ENCODE peak calls at places on chromosomes 4 and X, in six cellular contexts. One of them, this sample, is unnamed.

GRCh38 chr4:57550143-57550542 is 440.0 kb upstream of the IGFBP7 start:
- DNase-seq in NAMALWA: no peak
- DNase-seq in AML-193: no peak
- DNase-seq in bronchial epithelial cell: no peak
- DNase-seq in NCI-H774: peak
- DNase-seq in NCI-H1105: no peak
- DNase-seq in this sample: no peak

GRCh38 chr4:130640583-130640982 is 1544.6 kb downstream of the C4orf33 start:
- DNase-seq in NAMALWA: no peak
- DNase-seq in bronchial epithelial cell: no peak
- DNase-seq in NCI-H1105: no peak
- DNase-seq in NCI-H774: no peak
- DNase-seq in AML-193: no peak
- DNase-seq in this sample: peak

GRCh38 chrX:119041175-119041574 is 31.6 kb upstream of the CT47C1 start:
- DNase-seq in bronchial epithelial cell: peak
- DNase-seq in NAMALWA: no peak
- DNase-seq in NCI-H1105: no peak
- DNase-seq in AML-193: no peak
- DNase-seq in NCI-H774: no peak
- DNase-seq in this sample: no peak

GRCh38 chrX:100328342-100328741 is 81.7 kb downstream of the PCDH19 start:
- DNase-seq in NAMALWA: no peak
- DNase-seq in NCI-H1105: peak
- DNase-seq in NCI-H774: no peak
- DNase-seq in AML-193: no peak
- DNase-seq in bronchial epithelial cell: no peak
- DNase-seq in this sample: no peak

GRCh38 chr4:85842540-85842939 is 367.6 kb downstream of the ARHGAP24 start:
- DNase-seq in bronchial epithelial cell: no peak
- DNase-seq in NCI-H1105: no peak
- DNase-seq in NCI-H774: no peak
- DNase-seq in NAMALWA: peak
- DNase-seq in AML-193: peak
- DNase-seq in this sample: no peak

GRCh38 chr4:29423836-29424721 is 1296.1 kb upstream of the PCDH7 start:
- DNase-seq in NAMALWA: no peak
- DNase-seq in NCI-H774: no peak
- DNase-seq in NCI-H1105: no peak
- DNase-seq in bronchial epithelial cell: peak
- DNase-seq in AML-193: no peak
- DNase-seq in this sample: no peak

GRCh38 chr4:184386271-184386781 is 88.0 kb downstream of the IRF2 start:
- DNase-seq in NAMALWA: no peak
- DNase-seq in NCI-H774: no peak
- DNase-seq in NCI-H1105: no peak
- DNase-seq in bronchial epithelial cell: no peak
- DNase-seq in AML-193: no peak
- DNase-seq in this sample: no peak

GRCh38 chr4:76251448-76252270 is at the start of gene FAM47E:
- DNase-seq in NCI-H774: peak
- DNase-seq in AML-193: no peak
- DNase-seq in NCI-H1105: peak
- DNase-seq in bronchial epithelial cell: peak
- DNase-seq in NAMALWA: no peak
- DNase-seq in this sample: peak

GRCh38 chrX:124938715-124939114 is 381.0 kb upstream of the TEX13C start:
- DNase-seq in NAMALWA: no peak
- DNase-seq in bronchial epithelial cell: no peak
- DNase-seq in AML-193: no peak
- DNase-seq in NCI-H1105: no peak
- DNase-seq in NCI-H774: no peak
- DNase-seq in this sample: no peak

GRCh38 chr4:97123573-97123972 is 1019.7 kb downstream of the STPG2 start:
- DNase-seq in bronchial epithelial cell: no peak
- DNase-seq in AML-193: no peak
- DNase-seq in NCI-H774: peak
- DNase-seq in NAMALWA: no peak
- DNase-seq in NCI-H1105: peak
- DNase-seq in this sample: peak

GRCh38 chr4:76233967-76234678 is 17.4 kb upstream of the FAM47E start:
- DNase-seq in NCI-H1105: no peak
- DNase-seq in bronchial epithelial cell: no peak
- DNase-seq in NCI-H774: no peak
- DNase-seq in NAMALWA: no peak
- DNase-seq in AML-193: no peak
- DNase-seq in this sample: no peak

GRCh38 chr4:156805696-156806095 is 165.9 kb downstream of the PDGFC start:
- DNase-seq in bronchial epithelial cell: peak
- DNase-seq in NCI-H774: no peak
- DNase-seq in NCI-H1105: peak
- DNase-seq in NAMALWA: no peak
- DNase-seq in AML-193: no peak
- DNase-seq in this sample: no peak

GRCh38 chr4:9898596-9899345 is 117.3 kb downstream of the DRD5 start:
- DNase-seq in bronchial epithelial cell: peak
- DNase-seq in AML-193: peak
- DNase-seq in NAMALWA: peak
- DNase-seq in NCI-H1105: no peak
- DNase-seq in NCI-H774: no peak
- DNase-seq in this sample: no peak

GRCh38 chr4:89111833-89112563 is 665 bp downstream of the TIGD2 start:
- DNase-seq in AML-193: peak
- DNase-seq in NAMALWA: peak
- DNase-seq in NCI-H1105: peak
- DNase-seq in NCI-H774: no peak
- DNase-seq in bronchial epithelial cell: peak
- DNase-seq in this sample: no peak

GRCh38 chr4:8644461-8644891 is 51.9 kb downstream of the CPZ start:
- DNase-seq in NCI-H1105: no peak
- DNase-seq in NAMALWA: no peak
- DNase-seq in AML-193: no peak
- DNase-seq in bronchial epithelial cell: no peak
- DNase-seq in NCI-H774: no peak
- DNase-seq in this sample: no peak

GRCh38 chr4:31334086-31334910 is 614.1 kb downstream of the PCDH7 start:
- DNase-seq in NCI-H774: no peak
- DNase-seq in NAMALWA: no peak
- DNase-seq in NCI-H1105: no peak
- DNase-seq in AML-193: no peak
- DNase-seq in bronchial epithelial cell: no peak
- DNase-seq in this sample: no peak

GRCh38 chrX:124234348-124234747 is 98.1 kb upstream of the TEX13D start:
- DNase-seq in NCI-H774: no peak
- DNase-seq in AML-193: no peak
- DNase-seq in bronchial epithelial cell: no peak
- DNase-seq in NCI-H1105: no peak
- DNase-seq in NAMALWA: no peak
- DNase-seq in this sample: no peak

GRCh38 chr4:123361195-123361861 is 35.3 kb upstream of the SPRY1 start:
- DNase-seq in AML-193: no peak
- DNase-seq in NCI-H774: no peak
- DNase-seq in NCI-H1105: no peak
- DNase-seq in NAMALWA: no peak
- DNase-seq in bronchial epithelial cell: peak
- DNase-seq in this sample: no peak

GRCh38 chr4:140423106-140423505 is 4.3 kb downstream of the CLGN start:
- DNase-seq in NAMALWA: no peak
- DNase-seq in bronchial epithelial cell: peak
- DNase-seq in AML-193: no peak
- DNase-seq in NCI-H1105: no peak
- DNase-seq in NCI-H774: no peak
- DNase-seq in this sample: no peak

GRCh38 chrX:11064851-11065600 is 46.1 kb upstream of the HCCS start:
- DNase-seq in NCI-H774: no peak
- DNase-seq in bronchial epithelial cell: peak
- DNase-seq in NCI-H1105: no peak
- DNase-seq in NAMALWA: no peak
- DNase-seq in AML-193: no peak
- DNase-seq in this sample: no peak

GRCh38 chrX:19174401-19175025 is 52.2 kb upstream of the ADGRG2 start:
- DNase-seq in AML-193: no peak
- DNase-seq in bronchial epithelial cell: peak
- DNase-seq in NCI-H1105: no peak
- DNase-seq in NAMALWA: no peak
- DNase-seq in NCI-H774: no peak
- DNase-seq in this sample: no peak

GRCh38 chr4:24674279-24674678 is 89.9 kb upstream of the DHX15 start:
- DNase-seq in AML-193: no peak
- DNase-seq in NAMALWA: no peak
- DNase-seq in bronchial epithelial cell: no peak
- DNase-seq in NCI-H774: no peak
- DNase-seq in NCI-H1105: no peak
- DNase-seq in this sample: no peak

GRCh38 chr4:55318135-55318534 is 27.9 kb upstream of the SRD5A3 start:
- DNase-seq in NCI-H774: no peak
- DNase-seq in AML-193: no peak
- DNase-seq in bronchial epithelial cell: peak
- DNase-seq in NCI-H1105: no peak
- DNase-seq in NAMALWA: no peak
- DNase-seq in this sample: no peak

GRCh38 chr4:136505020-136505419 is 1027.3 kb downstream of the PCDH18 start:
- DNase-seq in NCI-H1105: no peak
- DNase-seq in bronchial epithelial cell: peak
- DNase-seq in NCI-H774: no peak
- DNase-seq in NAMALWA: no peak
- DNase-seq in AML-193: no peak
- DNase-seq in this sample: peak

GRCh38 chrX:153153516-153153915 is 25.6 kb upstream of the MAGEA1 start:
- DNase-seq in NAMALWA: no peak
- DNase-seq in NCI-H774: no peak
- DNase-seq in AML-193: no peak
- DNase-seq in bronchial epithelial cell: no peak
- DNase-seq in NCI-H1105: no peak
- DNase-seq in this sample: no peak

GRCh38 chr4:87785858-87786509 is 13.4 kb upstream of the IBSP start:
- DNase-seq in NCI-H1105: no peak
- DNase-seq in NCI-H774: no peak
- DNase-seq in AML-193: no peak
- DNase-seq in NAMALWA: no peak
- DNase-seq in bronchial epithelial cell: no peak
- DNase-seq in this sample: no peak

GRCh38 chrX:48531359-48531954 is 8.1 kb upstream of the TBC1D25 start:
- DNase-seq in NAMALWA: no peak
- DNase-seq in NCI-H774: no peak
- DNase-seq in NCI-H1105: no peak
- DNase-seq in AML-193: peak
- DNase-seq in bronchial epithelial cell: peak
- DNase-seq in this sample: no peak

GRCh38 chrX:123756320-123756719 is 23.5 kb upstream of the THOC2 start:
- DNase-seq in NCI-H774: no peak
- DNase-seq in NAMALWA: no peak
- DNase-seq in AML-193: no peak
- DNase-seq in bronchial epithelial cell: no peak
- DNase-seq in NCI-H1105: no peak
- DNase-seq in this sample: no peak

GRCh38 chrX:153626025-153626633 is 20.9 kb upstream of the DUSP9 start:
- DNase-seq in NCI-H774: no peak
- DNase-seq in AML-193: no peak
- DNase-seq in NAMALWA: no peak
- DNase-seq in NCI-H1105: no peak
- DNase-seq in bronchial epithelial cell: no peak
- DNase-seq in this sample: no peak

GRCh38 chr4:183798921-183799307 is 106.2 kb upstream of the STOX2 start:
- DNase-seq in NCI-H774: no peak
- DNase-seq in AML-193: no peak
- DNase-seq in NAMALWA: no peak
- DNase-seq in bronchial epithelial cell: no peak
- DNase-seq in NCI-H1105: no peak
- DNase-seq in this sample: no peak

GRCh38 chr4:99755223-99755944 is 61.2 kb upstream of the DAPP1 start:
- DNase-seq in NCI-H1105: no peak
- DNase-seq in NCI-H774: no peak
- DNase-seq in bronchial epithelial cell: peak
- DNase-seq in AML-193: no peak
- DNase-seq in NAMALWA: no peak
- DNase-seq in this sample: peak